ENCODE peak calls at places on chromosomes 5 and 9, in five cellular contexts. W, P, Q, Z and X are unnamed samples. For H3K4me1, the result is how much of the 10 kb centered on the place peaks cover.

GRCh38 chr9:16689352-16689938 is 181.0 kb downstream of the BNC2 start:
- DNase-seq in P (no peak), W (no peak), Z (peak), Q (no peak), X (no peak)

GRCh38 chr5:10532421-10532820 is 31.4 kb upstream of the ANKRD33B start:
- DNase-seq in W (no peak), Q (no peak), P (no peak), Z (no peak), X (no peak)

GRCh38 chr5:163760498-163760897 is 255.1 kb downstream of the MAT2B start:
- DNase-seq in P (peak), W (no peak), Q (no peak), Z (peak), X (no peak)

GRCh38 chr9:124306098-124306735 is 48.5 kb downstream of the NEK6 start:
- DNase-seq in P (peak), Z (peak), W (no peak), Q (no peak), X (no peak)

GRCh38 chr9:126647585-126648110 is 33.9 kb downstream of the LMX1B start:
- DNase-seq in Q (no peak), P (no peak), Z (no peak), W (no peak), X (no peak)

GRCh38 chr9:121842612-121842978 is 191.2 kb downstream of the DAB2IP start:
- DNase-seq in Q (no peak), Z (peak), W (no peak), P (no peak), X (no peak)

GRCh38 chr9:95085036-95085770 is 232.3 kb downstream of the FANCC start:
- DNase-seq in Q (no peak), P (no peak), W (no peak), Z (no peak), X (no peak)

GRCh38 chr5:150208187-150209015 is 18.5 kb downstream of the SLC6A7 start:
- DNase-seq in W (peak), Z (peak), Q (no peak), P (peak), X (no peak)

GRCh38 chr5:164203581-164204225 is 698.3 kb downstream of the MAT2B start:
- DNase-seq in P (peak), W (no peak), Z (no peak), Q (no peak), X (no peak)

GRCh38 chr9:128409998-128410397 is 10.7 kb upstream of the CERCAM start:
- DNase-seq in Q (no peak), W (peak), P (peak), Z (peak), X (no peak)

GRCh38 chr9:113309204-113309813 is 6.1 kb upstream of the RNF183 start:
- DNase-seq in W (peak), Z (peak), Q (no peak), P (peak), X (peak)

DNA sequence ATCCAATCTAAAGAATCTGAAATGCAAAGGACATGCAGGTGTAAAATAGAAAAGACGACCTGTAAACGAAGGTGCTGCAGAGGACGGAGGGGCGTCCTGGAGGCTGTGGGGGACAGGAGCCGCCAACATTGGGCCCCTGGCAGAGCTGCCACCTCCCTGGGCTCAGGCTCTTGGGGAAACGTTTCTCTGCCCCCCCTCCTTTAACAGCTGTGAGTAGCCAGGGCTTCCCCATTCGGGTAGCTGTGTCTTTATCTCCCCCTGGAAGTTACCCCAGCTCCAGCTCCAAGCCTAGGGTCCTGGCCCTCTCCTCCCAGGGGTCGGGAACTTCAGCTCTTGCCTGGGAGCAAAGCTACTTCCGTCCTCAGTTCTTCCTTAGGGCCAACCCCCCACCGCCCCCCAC is 51.5 kb downstream of the PSD2 start:
- DNase-seq in Z (no peak), Q (no peak), W (no peak), P (no peak), X (no peak)
- H3K4me2 ChIP-seq in Z (no peak), Q (no peak), W (no peak), P (no peak), X (no peak)

GRCh38 chr5:134365604-134366003 is 1.4 kb downstream of the CDKL3 start:
- DNase-seq in W (no peak), Z (no peak), P (no peak), Q (no peak), X (no peak)
- H3K4me3 ChIP-seq in W (peak), Z (no peak), P (no peak), Q (no peak), X (no peak)

DNA sequence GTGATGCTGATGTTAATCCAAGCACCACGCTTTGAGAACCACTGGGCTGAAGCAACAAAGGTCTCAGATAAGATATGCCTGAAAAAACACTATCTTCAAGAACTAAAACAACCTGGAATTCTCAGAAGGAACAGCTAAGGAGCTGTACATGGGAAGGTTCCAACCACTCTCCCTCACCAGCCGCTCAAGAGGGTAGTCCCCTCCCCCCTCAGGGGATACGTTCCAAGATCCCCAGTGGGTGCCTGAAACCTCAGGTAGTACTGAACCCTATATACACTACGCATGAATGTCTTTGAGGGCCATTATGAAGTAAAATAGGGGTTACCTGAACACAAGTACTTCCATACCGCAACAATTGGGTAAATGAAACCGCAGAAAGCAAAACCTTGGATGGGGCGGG is 1.9 kb downstream of the BOD1 start:
- DNase-seq in P (no peak), Z (no peak), W (no peak), Q (no peak), X (no peak)
- H3K4me1 ChIP-seq in P (under half), Z (under half), W (under half), Q (under half), X (under half)

GRCh38 chr5:54651482-54652076 is 134.0 kb downstream of the SNX18 start:
- DNase-seq in Q (no peak), P (peak), Z (no peak), W (no peak), X (no peak)
- H3K4me2 ChIP-seq in Q (no peak), P (no peak), Z (no peak), W (no peak), X (no peak)

DNA sequence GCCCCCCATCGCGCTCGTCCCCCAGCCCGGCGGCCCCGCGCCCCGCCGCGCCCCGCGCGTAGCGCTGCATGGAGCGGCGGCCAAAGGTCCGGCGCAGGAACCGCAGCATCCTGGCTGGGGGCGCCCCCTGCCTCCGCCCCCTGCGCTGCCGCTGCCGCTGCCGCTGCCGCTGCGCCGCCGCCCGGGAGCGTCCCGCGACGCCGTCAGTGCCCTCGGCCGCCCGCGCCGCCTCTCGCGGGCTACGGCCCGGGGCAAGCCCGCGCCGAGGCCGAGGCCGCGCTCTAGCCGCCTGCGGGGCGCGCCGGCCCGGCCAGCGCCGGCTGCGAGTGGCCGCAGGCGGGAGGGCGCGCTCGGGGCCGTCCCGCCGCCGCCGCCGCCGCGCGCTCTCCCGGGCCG is 523 bp downstream of the EPB41L4B start:
- DNase-seq in W (peak), Q (peak), Z (no peak), P (no peak), X (peak)
- H3K4me3 ChIP-seq in W (no peak), Q (peak), Z (peak), P (no peak), X (no peak)

GRCh38 chr9:134895849-134896833 is 15.5 kb downstream of the FCN2 start:
- DNase-seq in Z (peak), P (peak), W (no peak), Q (no peak), X (no peak)
- H3K4me1 ChIP-seq in Z (under half), P (under half), W (under half), Q (under half), X (under half)